ENCODE peak calls at places on chromosomes 5 and 9, in ten cellular contexts. D is A549, C is AG04449, P is ureter, K is NCI-H446, Y is amygdala, J is skeletal muscle cell, R is left lobe of liver, M is head of caudate nucleus, O is hepatic stellate cell. E is an unnamed sample.

GRCh38 chr5:178108446-178108845 is 4.9 kb upstream of the N4BP3 start:
- DNase-seq in J (no peak), K (no peak), C (no peak), P (no peak), R (no peak), M (no peak), O (peak; percentile 6), D (no peak), Y (no peak), E (no peak)

GRCh38 chr5:41843456-41844112 is 26.6 kb downstream of the OXCT1 start:
- DNase-seq in K (peak; percentile 73), R (no peak), C (peak; percentile 10), J (peak; percentile 29), O (peak; percentile 7), Y (no peak), M (no peak), D (peak; percentile 70), P (no peak), E (peak; percentile 57)

GRCh38 chr5:61651202-61651601 is 319.1 kb downstream of the ZSWIM6 start:
- DNase-seq in Y (no peak), R (no peak), M (no peak), J (no peak), O (no peak), P (no peak), K (no peak), D (no peak), C (no peak), E (no peak)

GRCh38 chr9:121280715-121281613 is 13.0 kb downstream of the GSN start:
- DNase-seq in R (no peak), P (no peak), C (no peak), Y (no peak), M (no peak), D (no peak), K (no peak), O (no peak), J (no peak), E (no peak)

GRCh38 chr9:84404095-84404686 is 63.6 kb upstream of the SLC28A3 start:
- DNase-seq in P (no peak), C (no peak), Y (no peak), K (no peak), R (no peak), D (peak; percentile 11), J (no peak), O (no peak), M (no peak), E (no peak)

GRCh38 chr5:163248856-163249255 is 188.5 kb upstream of the CCNG1 start:
- DNase-seq in D (no peak), R (no peak), J (no peak), O (peak; percentile 0), C (peak; percentile 0), P (no peak), Y (no peak), M (no peak), K (no peak), E (no peak)

GRCh38 chr9:108477538-108478006 is 378.2 kb downstream of the ACTL7B start:
- DNase-seq in R (no peak), P (no peak), O (no peak), M (no peak), C (peak; percentile 45), K (no peak), D (peak; percentile 82), J (peak; percentile 83), Y (no peak), E (peak; percentile 78)

GRCh38 chr5:129377504-129377903 is 82.6 kb upstream of the ADAMTS19 start:
- DNase-seq in D (no peak), K (no peak), R (no peak), Y (no peak), P (no peak), O (no peak), C (no peak), J (no peak), M (no peak), E (no peak)

GRCh38 chr9:18683312-18683711 is 209.4 kb downstream of the ADAMTSL1 start:
- DNase-seq in M (no peak), D (no peak), O (no peak), P (no peak), J (no peak), C (no peak), Y (no peak), K (no peak), R (no peak), E (no peak)

GRCh38 chr5:39760385-39761198 is 335.8 kb upstream of the DAB2 start:
- DNase-seq in Y (no peak), R (no peak), C (peak; percentile 92), D (peak; percentile 44), O (peak; percentile 43), P (no peak), J (peak; percentile 93), M (no peak), K (no peak), E (peak; percentile 82)

GRCh38 chr9:93139365-93140182 is 5.5 kb upstream of the NINJ1 start:
- DNase-seq in O (no peak), R (no peak), K (no peak), M (no peak), J (no peak), D (no peak), Y (no peak), P (no peak), C (no peak), E (no peak)

GRCh38 chr9:74963043-74963442 is 10.3 kb upstream of the C9orf40 start:
- DNase-seq in J (no peak), Y (no peak), M (no peak), R (no peak), K (no peak), D (no peak), P (no peak), O (no peak), C (no peak), E (no peak)

GRCh38 chr5:65446682-65447081 is 35.0 kb downstream of the ADAMTS6 start:
- DNase-seq in J (no peak), P (no peak), O (no peak), M (no peak), C (no peak), D (no peak), R (no peak), Y (no peak), K (no peak), E (no peak)

GRCh38 chr5:134146651-134147544 is 29.9 kb downstream of the SKP1 start:
- DNase-seq in M (no peak), K (no peak), O (no peak), R (peak; percentile 29), D (no peak), J (no peak), Y (no peak), C (no peak), P (no peak), E (no peak)

GRCh38 chr9:85978496-85978895 is 37.5 kb downstream of the NAA35 start:
- DNase-seq in R (no peak), O (no peak), C (no peak), P (no peak), Y (no peak), D (no peak), M (no peak), K (peak; percentile 52), J (no peak), E (no peak)

GRCh38 chr5:19891658-19892057 is 96.3 kb downstream of the CDH18 start:
- DNase-seq in M (no peak), J (peak; percentile 57), D (no peak), Y (no peak), C (peak; percentile 7), O (no peak), R (no peak), P (no peak), K (no peak), E (no peak)

GRCh38 chr9:68872026-68872501 is 141.8 kb downstream of the PRKACG start:
- DNase-seq in R (no peak), O (no peak), D (no peak), C (no peak), Y (no peak), J (no peak), K (no peak), M (no peak), P (no peak), E (no peak)

GRCh38 chr5:52772668-52773067 is 15.0 kb upstream of the ITGA1 start:
- DNase-seq in J (no peak), R (no peak), K (no peak), D (no peak), M (no peak), Y (no peak), O (no peak), C (no peak), P (no peak), E (no peak)

GRCh38 chr9:91298304-91298703 is 63.4 kb downstream of the AUH start:
- DNase-seq in K (no peak), R (no peak), C (no peak), P (no peak), D (no peak), O (no peak), J (no peak), Y (no peak), M (no peak), E (no peak)

GRCh38 chr9:105405514-105406131 is 42.2 kb upstream of the FSD1L start:
- DNase-seq in C (no peak), M (no peak), Y (no peak), K (no peak), R (no peak), O (no peak), J (peak; percentile 12), D (no peak), P (no peak), E (no peak)

GRCh38 chr9:107422189-107422802 is 67.3 kb downstream of the KLF4 start:
- DNase-seq in P (peak; percentile 58), D (peak; percentile 81), R (peak; percentile 54), K (no peak), O (peak; percentile 35), J (peak; percentile 16), C (no peak), Y (peak; percentile 1), M (peak; percentile 16), E (peak; percentile 83)

GRCh38 chr9:8660383-8660782 is 860.8 kb upstream of the DMAC1 start:
- DNase-seq in P (peak; percentile 66), M (no peak), O (no peak), J (peak; percentile 59), Y (no peak), C (no peak), K (peak; percentile 58), R (peak; percentile 92), D (no peak), E (no peak)

GRCh38 chr5:132979367-132979935 is 16.0 kb upstream of the AFF4 start:
- DNase-seq in J (peak; percentile 7), O (no peak), K (no peak), D (no peak), R (peak; percentile 10), C (no peak), P (no peak), Y (no peak), M (no peak), E (no peak)

GRCh38 chr5:139637438-139638089 is 10.6 kb upstream of the CXXC5 start:
- DNase-seq in R (peak; percentile 95), C (no peak), P (peak; percentile 88), J (no peak), D (no peak), M (peak; percentile 73), O (peak; percentile 92), K (peak; percentile 58), Y (peak; percentile 52), E (peak; percentile 53)

GRCh38 chr5:161093105-161093504 is 241.1 kb upstream of the ATP10B start:
- DNase-seq in O (no peak), P (no peak), R (no peak), Y (no peak), C (no peak), J (no peak), M (no peak), D (no peak), K (no peak), E (no peak)